ENCODE peak calls at places on chromosomes 11 and 22, in six cellular contexts. M, D, R, Q, E and I are unnamed samples.

GRCh38 chr11:69837791-69838190 is 18.6 kb upstream of the FGF3 start:
- DNase-seq in M (no peak), D (no peak), R (no peak), Q (no peak), E (no peak), I (no peak)

GRCh38 chr11:23767576-23767975 is 729.3 kb upstream of the LUZP2 start:
- DNase-seq in M (no peak), D (no peak), R (peak), Q (no peak), E (no peak), I (peak)

GRCh38 chr11:77049081-77049480 is 14.9 kb downstream of the B3GNT6 start:
- DNase-seq in M (no peak), D (no peak), R (no peak), Q (no peak), E (no peak), I (no peak)

GRCh38 chr11:45102810-45103621 is 43.4 kb upstream of the PRDM11 start:
- DNase-seq in M (peak), D (peak), R (peak), Q (peak), E (peak), I (peak)

GRCh38 chr22:38505595-38506117 is 455 bp downstream of the DDX17 start:
- DNase-seq in M (peak), D (peak), R (peak), Q (no peak), E (peak), I (peak)

GRCh38 chr11:106286881-106287504 is 209.5 kb downstream of the AASDHPPT start:
- DNase-seq in M (no peak), D (no peak), R (no peak), Q (peak), E (no peak), I (no peak)

GRCh38 chr22:38110863-38111852 is 674 bp upstream of the BAIAP2L2 start:
- DNase-seq in M (no peak), D (no peak), R (no peak), Q (no peak), E (no peak), I (no peak)

GRCh38 chr11:9276571-9276970 is 11.4 kb upstream of the DENND5A start:
- DNase-seq in M (no peak), D (no peak), R (no peak), Q (no peak), E (no peak), I (no peak)

GRCh38 chr11:126072141-126072741 is 9.6 kb upstream of the CDON start:
- DNase-seq in M (no peak), D (no peak), R (no peak), Q (no peak), E (peak), I (no peak)

GRCh38 chr11:3939211-3939610 is 83.7 kb downstream of the STIM1 start:
- DNase-seq in M (no peak), D (no peak), R (peak), Q (no peak), E (no peak), I (peak)

GRCh38 chr22:50577697-50577986 is 585 bp downstream of the CPT1B start:
- DNase-seq in M (no peak), D (no peak), R (no peak), Q (no peak), E (no peak), I (no peak)

GRCh38 chr11:134559617-134559992 is 147.6 kb upstream of the B3GAT1 start:
- DNase-seq in M (no peak), D (no peak), R (no peak), Q (no peak), E (no peak), I (no peak)

GRCh38 chr11:24678956-24679355 is 182.1 kb downstream of the LUZP2 start:
- DNase-seq in M (no peak), D (no peak), R (no peak), Q (no peak), E (no peak), I (no peak)

GRCh38 chr11:23570828-23571227 is 710.6 kb upstream of the CCDC179 start:
- DNase-seq in M (no peak), D (no peak), R (peak), Q (no peak), E (no peak), I (peak)

GRCh38 chr22:43169310-43170130 is 17.4 kb downstream of the TTLL12 start:
- DNase-seq in M (no peak), D (no peak), R (no peak), Q (no peak), E (no peak), I (no peak)

GRCh38 chr22:47143249-47143938 is 380.9 kb downstream of the TBC1D22A start:
- DNase-seq in M (no peak), D (no peak), R (no peak), Q (no peak), E (no peak), I (no peak)

GRCh38 chr11:126140932-126141291 is 70.5 kb downstream of the RPUSD4 start:
- DNase-seq in M (no peak), D (no peak), R (peak), Q (no peak), E (no peak), I (peak)

GRCh38 chr11:85912414-85912813 is 57.2 kb downstream of the CCDC83 start:
- DNase-seq in M (no peak), D (no peak), R (no peak), Q (no peak), E (no peak), I (no peak)

GRCh38 chr11:72587696-72588095 is 86.5 kb downstream of the PDE2A start:
- DNase-seq in M (no peak), D (no peak), R (no peak), Q (no peak), E (no peak), I (no peak)

GRCh38 chr11:125481531-125481930 is 14.5 kb downstream of the FEZ1 start:
- DNase-seq in M (no peak), D (no peak), R (no peak), Q (no peak), E (no peak), I (no peak)

GRCh38 chr22:44590291-44590690 is 92.3 kb upstream of the RTL6 start:
- DNase-seq in M (no peak), D (no peak), R (no peak), Q (no peak), E (no peak), I (no peak)

GRCh38 chr11:131609317-131609716 is 238.9 kb downstream of the NTM start:
- DNase-seq in M (no peak), D (no peak), R (peak), Q (no peak), E (no peak), I (peak)

GRCh38 chr22:31343235-31344191 is 2.6 kb downstream of the PATZ1 start:
- DNase-seq in M (no peak), D (no peak), R (peak), Q (peak), E (no peak), I (peak)

GRCh38 chr11:102115557-102115956 is 5.3 kb downstream of the YAP1 start:
- DNase-seq in M (no peak), D (peak), R (peak), Q (no peak), E (no peak), I (peak)